ENCODE peak calls at places on chromosomes 2 and 18, in seven cellular contexts. One of them, this sample, is unnamed.

GRCh38 chr2:72958542-72959385 is 41.4 kb downstream of the EMX1 start:
- DNase-seq in IMR-90: no peak
- DNase-seq in activated CD8-positive, alpha-beta memory T cell treated with anti-CD3 and anti-CD28 coated beads for 24 hours: no peak
- DNase-seq in memory B cell: no peak
- DNase-seq in NAMALWA: no peak
- DNase-seq in NCI-H1436: no peak
- DNase-seq in osteoblast: peak
- DNase-seq in this sample: no peak

GRCh38 chr2:237692601-237693079 is 65.3 kb downstream of the LRRFIP1 start:
- DNase-seq in IMR-90: no peak
- DNase-seq in NAMALWA: peak
- DNase-seq in NCI-H1436: no peak
- DNase-seq in osteoblast: no peak
- DNase-seq in activated CD8-positive, alpha-beta memory T cell treated with anti-CD3 and anti-CD28 coated beads for 24 hours: peak
- DNase-seq in memory B cell: no peak
- DNase-seq in this sample: peak

GRCh38 chr18:67515987-67516431 is 511 bp downstream of the DSEL start:
- DNase-seq in NAMALWA: no peak
- DNase-seq in IMR-90: peak
- DNase-seq in osteoblast: peak
- DNase-seq in activated CD8-positive, alpha-beta memory T cell treated with anti-CD3 and anti-CD28 coated beads for 24 hours: peak
- DNase-seq in NCI-H1436: peak
- DNase-seq in memory B cell: peak
- DNase-seq in this sample: peak

GRCh38 chr18:12391487-12392136 is 14.6 kb upstream of the AFG3L2 start:
- DNase-seq in IMR-90: peak
- DNase-seq in memory B cell: peak
- DNase-seq in activated CD8-positive, alpha-beta memory T cell treated with anti-CD3 and anti-CD28 coated beads for 24 hours: peak
- DNase-seq in osteoblast: peak
- DNase-seq in NAMALWA: peak
- DNase-seq in NCI-H1436: peak
- DNase-seq in this sample: peak

GRCh38 chr2:54013996-54014395 is 43.2 kb upstream of the PSME4 start:
- DNase-seq in memory B cell: no peak
- DNase-seq in activated CD8-positive, alpha-beta memory T cell treated with anti-CD3 and anti-CD28 coated beads for 24 hours: no peak
- DNase-seq in NCI-H1436: no peak
- DNase-seq in NAMALWA: no peak
- DNase-seq in IMR-90: no peak
- DNase-seq in osteoblast: no peak
- DNase-seq in this sample: no peak

GRCh38 chr2:9554841-9555337 is 741 bp downstream of the ADAM17 start:
- DNase-seq in NCI-H1436: peak
- DNase-seq in memory B cell: no peak
- DNase-seq in NAMALWA: peak
- DNase-seq in IMR-90: peak
- DNase-seq in activated CD8-positive, alpha-beta memory T cell treated with anti-CD3 and anti-CD28 coated beads for 24 hours: no peak
- DNase-seq in osteoblast: no peak
- DNase-seq in this sample: peak

GRCh38 chr2:57434952-57435351 is 611.7 kb upstream of the VRK2 start:
- DNase-seq in osteoblast: no peak
- DNase-seq in IMR-90: no peak
- DNase-seq in memory B cell: no peak
- DNase-seq in NAMALWA: no peak
- DNase-seq in activated CD8-positive, alpha-beta memory T cell treated with anti-CD3 and anti-CD28 coated beads for 24 hours: no peak
- DNase-seq in NCI-H1436: no peak
- DNase-seq in this sample: no peak

GRCh38 chr2:10353931-10354330 is 51.2 kb downstream of the HPCAL1 start:
- DNase-seq in activated CD8-positive, alpha-beta memory T cell treated with anti-CD3 and anti-CD28 coated beads for 24 hours: no peak
- DNase-seq in NCI-H1436: no peak
- DNase-seq in NAMALWA: no peak
- DNase-seq in osteoblast: peak
- DNase-seq in IMR-90: no peak
- DNase-seq in memory B cell: no peak
- DNase-seq in this sample: no peak

GRCh38 chr2:200081221-200081620 is 125.8 kb downstream of the MAIP1 start:
- DNase-seq in IMR-90: no peak
- DNase-seq in NCI-H1436: no peak
- DNase-seq in memory B cell: no peak
- DNase-seq in NAMALWA: no peak
- DNase-seq in activated CD8-positive, alpha-beta memory T cell treated with anti-CD3 and anti-CD28 coated beads for 24 hours: no peak
- DNase-seq in osteoblast: no peak
- DNase-seq in this sample: peak

GRCh38 chr2:9473985-9474360 is 378 bp upstream of the IAH1 start:
- DNase-seq in activated CD8-positive, alpha-beta memory T cell treated with anti-CD3 and anti-CD28 coated beads for 24 hours: peak
- DNase-seq in memory B cell: peak
- DNase-seq in osteoblast: peak
- DNase-seq in IMR-90: no peak
- DNase-seq in NAMALWA: peak
- DNase-seq in NCI-H1436: no peak
- DNase-seq in this sample: no peak

GRCh38 chr2:140855471-140855870 is 1275.3 kb downstream of the LRP1B start:
- DNase-seq in activated CD8-positive, alpha-beta memory T cell treated with anti-CD3 and anti-CD28 coated beads for 24 hours: no peak
- DNase-seq in memory B cell: no peak
- DNase-seq in IMR-90: no peak
- DNase-seq in NCI-H1436: no peak
- DNase-seq in NAMALWA: no peak
- DNase-seq in osteoblast: no peak
- DNase-seq in this sample: no peak

GRCh38 chr18:36819621-36820020 is 9.2 kb downstream of the TPGS2 start:
- DNase-seq in NAMALWA: no peak
- DNase-seq in memory B cell: no peak
- DNase-seq in osteoblast: no peak
- DNase-seq in NCI-H1436: no peak
- DNase-seq in activated CD8-positive, alpha-beta memory T cell treated with anti-CD3 and anti-CD28 coated beads for 24 hours: no peak
- DNase-seq in IMR-90: no peak
- DNase-seq in this sample: no peak

GRCh38 chr18:49628993-49629795 is 67.3 kb downstream of the LIPG start:
- DNase-seq in osteoblast: no peak
- DNase-seq in NAMALWA: no peak
- DNase-seq in memory B cell: no peak
- DNase-seq in activated CD8-positive, alpha-beta memory T cell treated with anti-CD3 and anti-CD28 coated beads for 24 hours: no peak
- DNase-seq in IMR-90: no peak
- DNase-seq in NCI-H1436: no peak
- DNase-seq in this sample: no peak

GRCh38 chr2:180562378-180562777 is 418.0 kb upstream of the UBE2E3 start:
- DNase-seq in activated CD8-positive, alpha-beta memory T cell treated with anti-CD3 and anti-CD28 coated beads for 24 hours: no peak
- DNase-seq in IMR-90: no peak
- DNase-seq in NCI-H1436: no peak
- DNase-seq in NAMALWA: no peak
- DNase-seq in osteoblast: no peak
- DNase-seq in memory B cell: no peak
- DNase-seq in this sample: no peak

GRCh38 chr2:16900405-16901025 is 234.9 kb upstream of the CYRIA start:
- DNase-seq in NAMALWA: peak
- DNase-seq in IMR-90: no peak
- DNase-seq in memory B cell: no peak
- DNase-seq in osteoblast: no peak
- DNase-seq in activated CD8-positive, alpha-beta memory T cell treated with anti-CD3 and anti-CD28 coated beads for 24 hours: no peak
- DNase-seq in NCI-H1436: no peak
- DNase-seq in this sample: peak

GRCh38 chr2:1156526-1156925 is 205.9 kb downstream of the SNTG2 start:
- DNase-seq in IMR-90: no peak
- DNase-seq in NAMALWA: no peak
- DNase-seq in activated CD8-positive, alpha-beta memory T cell treated with anti-CD3 and anti-CD28 coated beads for 24 hours: no peak
- DNase-seq in NCI-H1436: no peak
- DNase-seq in osteoblast: no peak
- DNase-seq in memory B cell: no peak
- DNase-seq in this sample: no peak

GRCh38 chr18:70293166-70293565 is 4.3 kb downstream of the SOCS6 start:
- DNase-seq in memory B cell: no peak
- DNase-seq in NCI-H1436: no peak
- DNase-seq in activated CD8-positive, alpha-beta memory T cell treated with anti-CD3 and anti-CD28 coated beads for 24 hours: no peak
- DNase-seq in IMR-90: peak
- DNase-seq in osteoblast: peak
- DNase-seq in NAMALWA: no peak
- DNase-seq in this sample: no peak

GRCh38 chr18:48876590-48876989 is 74.2 kb downstream of the SMAD7 start:
- DNase-seq in NCI-H1436: no peak
- DNase-seq in NAMALWA: no peak
- DNase-seq in IMR-90: no peak
- DNase-seq in osteoblast: no peak
- DNase-seq in activated CD8-positive, alpha-beta memory T cell treated with anti-CD3 and anti-CD28 coated beads for 24 hours: no peak
- DNase-seq in memory B cell: no peak
- DNase-seq in this sample: no peak

GRCh38 chr2:88626171-88627054 is 851 bp downstream of the EIF2AK3 start:
- DNase-seq in IMR-90: no peak
- DNase-seq in osteoblast: no peak
- DNase-seq in NAMALWA: peak
- DNase-seq in activated CD8-positive, alpha-beta memory T cell treated with anti-CD3 and anti-CD28 coated beads for 24 hours: peak
- DNase-seq in memory B cell: peak
- DNase-seq in NCI-H1436: no peak
- DNase-seq in this sample: peak

GRCh38 chr18:24915547-24915946 is 436.4 kb downstream of the ZNF521 start:
- DNase-seq in memory B cell: no peak
- DNase-seq in activated CD8-positive, alpha-beta memory T cell treated with anti-CD3 and anti-CD28 coated beads for 24 hours: no peak
- DNase-seq in NAMALWA: no peak
- DNase-seq in osteoblast: no peak
- DNase-seq in NCI-H1436: no peak
- DNase-seq in IMR-90: peak
- DNase-seq in this sample: no peak

GRCh38 chr18:46373131-46373530 is 268.9 kb downstream of the HAUS1 start:
- DNase-seq in NCI-H1436: no peak
- DNase-seq in NAMALWA: no peak
- DNase-seq in osteoblast: no peak
- DNase-seq in IMR-90: no peak
- DNase-seq in activated CD8-positive, alpha-beta memory T cell treated with anti-CD3 and anti-CD28 coated beads for 24 hours: no peak
- DNase-seq in memory B cell: no peak
- DNase-seq in this sample: no peak